ENCODE peak calls at places on chromosomes 2 and 18, in seven cellular contexts. N is suprapubic skin, J is upper lobe of left lung, G is prostate gland, Y is sigmoid colon, I is transverse colon, V is GM12891. A is an unnamed sample.

GRCh38 chr2:135097532-135098231 is 45.6 kb downstream of the RAB3GAP1 start:
- DNase-seq in Y (no peak), V (no peak), G (no peak), I (no peak), J (no peak), N (no peak), A (no peak)

GRCh38 chr2:152255918-152256317 is 79.1 kb upstream of the FMNL2 start:
- DNase-seq in N (no peak), G (no peak), Y (no peak), V (no peak), I (no peak), J (no peak), A (no peak)

GRCh38 chr2:200279857-200280256 is 26.6 kb upstream of the SPATS2L start:
- DNase-seq in V (no peak), J (no peak), Y (no peak), I (no peak), G (no peak), N (no peak), A (no peak)

GRCh38 chr2:181949047-181949446 is 36.6 kb upstream of the PPP1R1C start:
- DNase-seq in G (no peak), N (no peak), I (no peak), J (no peak), V (no peak), Y (no peak), A (no peak)

GRCh38 chr18:78136986-78137385 is 842.6 kb upstream of the SALL3 start:
- DNase-seq in N (no peak), J (no peak), G (no peak), Y (no peak), V (no peak), I (no peak), A (no peak)

GRCh38 chr18:63977040-63977439 is 7.2 kb downstream of the SERPINB8 start:
- DNase-seq in Y (no peak), J (no peak), I (no peak), V (no peak), G (no peak), N (no peak), A (no peak)

GRCh38 chr2:28691774-28692281 is 59.8 kb upstream of the PPP1CB start:
- DNase-seq in Y (peak; percentile 81), V (no peak), G (no peak), N (no peak), I (peak; percentile 38), J (no peak), A (no peak)

GRCh38 chr18:58993260-58993659 is 128.6 kb downstream of the ZNF532 start:
- DNase-seq in Y (no peak), J (no peak), G (no peak), V (no peak), N (no peak), I (no peak), A (no peak)

GRCh38 chr18:23032030-23032582 is 99.0 kb downstream of the RBBP8 start:
- DNase-seq in N (no peak), J (no peak), V (no peak), Y (no peak), I (no peak), G (no peak), A (no peak)

GRCh38 chr2:18548618-18549017 is 11.8 kb downstream of the RDH14 start:
- DNase-seq in Y (no peak), N (no peak), G (no peak), V (no peak), J (no peak), I (no peak), A (no peak)

GRCh38 chr2:120862254-120863172 is 126.8 kb downstream of the GLI2 start:
- DNase-seq in N (peak; percentile 52), V (no peak), J (peak; percentile 48), Y (no peak), I (no peak), G (no peak), A (no peak)

GRCh38 chr18:76923485-76924085 is 101.2 kb downstream of the ZNF236 start:
- DNase-seq in V (no peak), I (peak; percentile 20), J (no peak), G (no peak), N (no peak), Y (no peak), A (no peak)

GRCh38 chr18:5630057-5630765 is 86.4 kb upstream of the EPB41L3 start:
- DNase-seq in G (peak; percentile 58), I (peak; percentile 88), J (peak; percentile 96), N (peak; percentile 80), V (peak; percentile 46), Y (peak; percentile 85), A (peak; percentile 59)

GRCh38 chr2:28613616-28614501 is 118.0 kb downstream of the PLB1 start:
- DNase-seq in Y (no peak), I (no peak), G (no peak), V (no peak), N (no peak), J (no peak), A (peak; percentile 52)

GRCh38 chr18:28999711-29000110 is 822.8 kb upstream of the CDH2 start:
- DNase-seq in I (no peak), Y (no peak), G (no peak), N (no peak), V (no peak), J (no peak), A (no peak)

GRCh38 chr2:73084971-73085370 is 13.5 kb upstream of the SFXN5 start:
- DNase-seq in V (no peak), N (no peak), I (no peak), Y (no peak), J (no peak), G (no peak), A (no peak)

GRCh38 chr18:24026457-24026856 is 11.9 kb downstream of the TTC39C start:
- DNase-seq in J (no peak), I (no peak), G (no peak), N (no peak), Y (no peak), V (no peak), A (no peak)

GRCh38 chr2:170711774-170712652 is 3.1 kb upstream of the SP5 start:
- DNase-seq in V (no peak), G (no peak), N (no peak), J (peak; percentile 73), Y (no peak), I (no peak), A (no peak)

GRCh38 chr18:3906072-3906471 is 456.1 kb downstream of the TGIF1 start:
- DNase-seq in V (no peak), N (no peak), G (no peak), J (no peak), I (no peak), Y (no peak), A (no peak)

GRCh38 chr2:209680596-209680995 is 91.0 kb upstream of the UNC80 start:
- DNase-seq in I (no peak), Y (no peak), V (no peak), N (no peak), J (no peak), G (no peak), A (no peak)

GRCh38 chr18:40357536-40357935 is 1597.5 kb upstream of the PIK3C3 start:
- DNase-seq in V (no peak), N (no peak), Y (no peak), I (no peak), G (no peak), J (no peak), A (no peak)

GRCh38 chr18:77918738-77919137 is 669.1 kb downstream of the GALR1 start:
- DNase-seq in N (no peak), V (no peak), G (no peak), Y (no peak), I (no peak), J (no peak), A (no peak)

GRCh38 chr2:233091595-233092375 is 31.6 kb downstream of the INPP5D start:
- DNase-seq in V (no peak), N (peak; percentile 38), I (no peak), G (no peak), J (peak; percentile 39), Y (peak; percentile 36), A (peak; percentile 25)
- TF ChIP-seq POLR2AphosphoS5 in V (no peak), N (no peak), I (no peak), G (no peak), J (no peak), Y (no peak), A (no peak)

GRCh38 chr2:234955971-234956509 is 4.2 kb downstream of the SH3BP4 start:
- DNase-seq in J (no peak), I (no peak), V (no peak), Y (peak; percentile 21), N (no peak), G (no peak), A (no peak)
- TF ChIP-seq POLR2A in J (no peak), I (peak; percentile 36), V (no peak), Y (no peak), N (no peak), G (no peak), A (no peak)

GRCh38 chr18:8726963-8727730 is 21.8 kb downstream of the MTCL1 start:
- DNase-seq in N (no peak), J (no peak), I (no peak), V (no peak), G (no peak), Y (no peak), A (no peak)

GRCh38 chr18:8730080-8730827 is 24.9 kb downstream of the MTCL1 start:
- DNase-seq in J (no peak), Y (peak; percentile 75), G (peak; percentile 35), I (peak; percentile 59), V (no peak), N (no peak), A (no peak)

GRCh38 chr18:8722946-8723477 is 17.7 kb downstream of the MTCL1 start:
- DNase-seq in J (no peak), V (no peak), G (no peak), Y (no peak), I (no peak), N (no peak), A (no peak)

GRCh38 chr18:8724452-8724851 is 19.1 kb downstream of the MTCL1 start:
- DNase-seq in I (no peak), N (no peak), G (no peak), V (no peak), J (no peak), Y (no peak), A (no peak)

DNA sequence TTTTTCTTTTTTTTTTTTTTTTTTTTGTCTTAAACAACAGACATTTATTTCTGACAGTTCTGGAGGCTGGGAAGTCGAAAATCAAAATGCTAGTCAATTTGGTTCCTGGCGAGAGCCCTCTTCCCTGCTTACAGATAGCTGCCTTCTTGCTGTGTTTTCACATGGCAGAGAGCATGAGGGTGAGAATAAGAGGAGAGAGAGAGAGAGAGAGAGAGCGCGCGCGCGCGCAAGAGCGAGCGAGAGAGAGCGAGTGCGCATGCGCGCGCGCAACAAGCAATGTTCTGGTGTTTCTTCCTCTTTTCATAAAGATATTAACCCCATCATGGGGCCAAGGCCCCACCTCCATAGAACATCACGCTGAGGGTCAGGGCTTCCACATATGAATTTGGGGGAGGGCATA is 20.9 kb downstream of the MTCL1 start:
- DNase-seq in Y (no peak), N (no peak), J (peak; percentile 45), I (no peak), G (no peak), V (no peak), A (no peak)
- TF ChIP-seq POLR2AphosphoS5 in Y (no peak), N (no peak), J (no peak), I (no peak), G (no peak), V (no peak), A (no peak)

DNA sequence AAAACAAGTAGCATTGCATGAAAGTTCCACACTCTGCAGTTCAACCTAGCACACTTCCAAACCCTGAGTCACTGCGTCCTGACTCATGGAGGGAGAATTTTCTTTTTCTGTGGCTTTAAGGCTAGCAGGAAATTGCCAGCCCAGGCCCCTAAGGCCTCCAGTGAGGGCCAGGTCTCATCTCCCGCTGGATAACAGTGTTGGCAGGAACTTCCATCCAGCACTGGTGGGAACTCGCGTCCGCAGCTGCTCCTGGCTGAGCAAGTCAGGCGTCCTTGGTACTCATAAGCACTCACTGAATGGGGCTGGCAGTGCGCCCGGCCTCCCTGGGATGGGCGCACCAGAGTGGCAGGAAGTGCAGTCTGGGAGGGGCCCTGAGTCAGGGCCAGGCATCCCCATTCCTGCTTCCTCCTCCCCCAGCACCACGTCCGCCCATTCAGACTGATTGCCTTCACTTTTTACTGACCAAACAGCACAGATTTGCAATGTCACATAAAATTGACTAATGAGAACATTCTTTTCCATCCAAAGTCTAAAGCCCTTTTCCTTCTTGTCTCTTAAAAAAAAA is 14.3 kb downstream of the MALL start:
- DNase-seq in Y (peak; percentile 92), N (peak; percentile 95), V (no peak), J (peak; percentile 95), I (peak; percentile 94), G (peak; percentile 96), A (peak; percentile 97)
- TF ChIP-seq POLR2A in Y (no peak), N (no peak), V (no peak), J (no peak), I (peak; percentile 38), G (no peak), A (no peak)

A was measured in breast epithelium.